ENCODE peak calls at places on chromosome 1, in nine cellular contexts. F, L, T, N, X, R, J, E and I are unnamed samples.

GRCh38 chr1:173241528-173242347 is 34.6 kb upstream of the TNFSF4 start:
- DNase-seq in F (no peak), L (no peak), T (no peak), N (no peak), X (no peak), R (no peak), J (no peak), E (no peak), I (no peak)

GRCh38 chr1:6466023-6466422 is at the start of gene TNFRSF25:
- DNase-seq in F (no peak), L (no peak), T (no peak), N (no peak), X (no peak), R (no peak), J (no peak), E (peak; percentile 54), I (no peak)

GRCh38 chr1:30338765-30339164 is 384.6 kb downstream of the MATN1 start:
- DNase-seq in F (no peak), L (no peak), T (no peak), N (no peak), X (no peak), R (no peak), J (no peak), E (no peak), I (no peak)

GRCh38 chr1:208300084-208300770 is 56.0 kb upstream of the PLXNA2 start:
- DNase-seq in F (no peak), L (no peak), T (no peak), N (no peak), X (no peak), R (no peak), J (no peak), E (no peak), I (no peak)

GRCh38 chr1:176863613-176864012 is 300.9 kb downstream of the ASTN1 start:
- DNase-seq in F (no peak), L (no peak), T (no peak), N (no peak), X (no peak), R (no peak), J (no peak), E (no peak), I (no peak)

GRCh38 chr1:86913399-86913895 is 479 bp downstream of the SELENOF start:
- DNase-seq in F (no peak), L (no peak), T (no peak), N (peak; percentile 40), X (no peak), R (no peak), J (peak; percentile 51), E (peak; percentile 38), I (no peak)

GRCh38 chr1:188782220-188782841 is 1695.3 kb downstream of the BRINP3 start:
- DNase-seq in F (no peak), L (peak; percentile 56), T (no peak), N (peak; percentile 11), X (no peak), R (no peak), J (no peak), E (no peak), I (no peak)

GRCh38 chr1:245255783-245256182 is 101.0 kb downstream of the KIF26B start:
- DNase-seq in F (no peak), L (no peak), T (no peak), N (no peak), X (no peak), R (no peak), J (no peak), E (no peak), I (no peak)

GRCh38 chr1:114559356-114559755 is 22.1 kb downstream of the BCAS2 start:
- DNase-seq in F (no peak), L (no peak), T (no peak), N (no peak), X (no peak), R (no peak), J (no peak), E (no peak), I (no peak)

GRCh38 chr1:53025034-53025777 is 36.8 kb upstream of the PODN start:
- DNase-seq in F (peak; percentile 75), L (peak; percentile 93), T (no peak), N (no peak), X (peak; percentile 72), R (peak; percentile 80), J (peak; percentile 69), E (no peak), I (peak; percentile 76)

GRCh38 chr1:212485895-212486590 is 53.3 kb downstream of the NENF start:
- DNase-seq in F (peak; percentile 74), L (peak; percentile 89), T (peak; percentile 79), N (no peak), X (peak; percentile 88), R (no peak), J (peak; percentile 88), E (no peak), I (no peak)

GRCh38 chr1:218350909-218351616 is 5.9 kb downstream of the TGFB2 start:
- DNase-seq in F (no peak), L (peak; percentile 79), T (no peak), N (no peak), X (no peak), R (no peak), J (peak; percentile 81), E (no peak), I (no peak)

GRCh38 chr1:183227963-183228649 is 42.0 kb downstream of the LAMC2 start:
- DNase-seq in F (peak; percentile 55), L (peak; percentile 61), T (no peak), N (peak; percentile 70), X (no peak), R (no peak), J (peak; percentile 52), E (peak; percentile 37), I (no peak)

GRCh38 chr1:156876281-156876680 is 15.6 kb downstream of the NTRK1 start:
- DNase-seq in F (no peak), L (no peak), T (no peak), N (no peak), X (no peak), R (no peak), J (no peak), E (no peak), I (no peak)

GRCh38 chr1:14597343-14598006 is 1.0 kb upstream of the KAZN start:
- DNase-seq in F (no peak), L (no peak), T (no peak), N (no peak), X (no peak), R (no peak), J (peak; percentile 12), E (no peak), I (no peak)

GRCh38 chr1:63448741-63449140 is 74.3 kb downstream of the ITGB3BP start:
- DNase-seq in F (no peak), L (peak; percentile 28), T (no peak), N (no peak), X (no peak), R (no peak), J (peak; percentile 58), E (no peak), I (no peak)

GRCh38 chr1:179953974-179954493 is 576 bp upstream of the CEP350 start:
- DNase-seq in F (peak; percentile 34), L (no peak), T (no peak), N (peak; percentile 32), X (no peak), R (no peak), J (peak; percentile 63), E (peak; percentile 35), I (no peak)
- TF ChIP-seq CTCF in F (no peak), L (no peak), T (peak; percentile 36), N (no peak), X (no peak), R (no peak), J (peak; percentile 39), E (peak; percentile 47), I (no peak)

GRCh38 chr1:154765970-154766369 is 104.1 kb downstream of the KCNN3 start:
- DNase-seq in F (no peak), L (peak; percentile 36), T (no peak), N (no peak), X (peak; percentile 31), R (no peak), J (peak; percentile 28), E (no peak), I (no peak)
- TF ChIP-seq CTCF in F (peak; percentile 21), L (peak; percentile 54), T (no peak), N (no peak), X (no peak), R (no peak), J (peak; percentile 52), E (no peak), I (no peak)

DNA sequence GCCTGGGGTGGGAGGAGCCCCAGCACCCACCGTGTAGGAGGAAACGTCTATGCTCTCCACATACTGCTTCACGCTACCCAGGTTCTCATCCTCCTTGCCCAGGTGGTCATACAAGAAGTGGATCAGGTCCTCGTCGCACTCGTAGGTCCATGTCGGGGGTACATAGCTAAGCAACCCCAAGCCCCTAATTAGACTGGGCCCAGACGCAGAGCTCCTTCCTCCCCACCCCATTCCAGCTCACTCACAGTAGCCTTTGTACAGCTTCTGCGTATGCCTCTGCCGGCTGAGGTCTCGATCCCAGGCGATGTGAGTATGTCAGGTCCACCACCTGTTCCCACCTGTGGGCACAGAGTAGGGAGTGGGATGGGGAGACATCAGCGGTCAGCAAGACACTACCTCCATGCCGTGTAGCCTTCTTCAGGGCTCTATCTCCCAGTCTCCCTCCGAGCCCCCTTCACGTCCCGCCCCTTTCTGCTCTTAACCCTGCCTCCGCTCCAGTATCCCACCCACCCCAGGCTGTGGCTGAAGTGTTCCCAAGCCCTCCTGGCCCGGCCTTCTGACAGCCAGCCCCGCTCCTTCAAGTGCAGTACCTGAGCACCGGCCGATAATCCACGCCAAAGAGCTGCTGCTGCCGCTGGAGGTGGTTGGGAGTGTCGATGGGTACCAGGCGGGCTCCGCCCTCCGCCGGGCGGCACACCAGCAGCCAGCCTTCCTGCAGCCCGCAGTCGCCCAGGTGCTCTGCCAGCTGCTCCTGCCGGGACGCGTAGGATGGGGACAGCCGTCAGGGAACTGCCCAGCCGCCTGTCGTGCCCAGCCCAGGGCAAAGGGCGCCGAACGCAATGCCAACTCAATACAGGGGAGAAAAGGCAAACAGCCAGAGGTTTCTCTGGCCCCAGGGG is 919 bp downstream of the HECTD3 start:
- DNase-seq in F (no peak), L (no peak), T (no peak), N (no peak), X (no peak), R (no peak), J (no peak), E (peak; percentile 33), I (no peak)
- TF ChIP-seq CTCF in F (no peak), L (no peak), T (no peak), N (no peak), X (no peak), R (no peak), J (no peak), E (no peak), I (no peak)

GRCh38 chr1:36085686-36086526 is 2.0 kb downstream of the TEKT2 start:
- DNase-seq in F (no peak), L (no peak), T (no peak), N (no peak), X (no peak), R (no peak), J (no peak), E (no peak), I (no peak)

GRCh38 chr1:36083219-36083618 is 675 bp upstream of the TEKT2 start:
- DNase-seq in F (no peak), L (no peak), T (no peak), N (no peak), X (no peak), R (no peak), J (no peak), E (no peak), I (no peak)

GRCh38 chr1:36083635-36084501 is at the start of gene TEKT2:
- DNase-seq in F (no peak), L (peak; percentile 18), T (no peak), N (peak; percentile 60), X (no peak), R (peak; percentile 44), J (no peak), E (no peak), I (no peak)

GRCh38 chr1:36085126-36085525 is 1.2 kb downstream of the TEKT2 start:
- DNase-seq in F (no peak), L (no peak), T (no peak), N (no peak), X (no peak), R (no peak), J (no peak), E (no peak), I (peak; percentile 73)

GRCh38 chr1:36084502-36085115 is 715 bp downstream of the TEKT2 start:
- DNase-seq in F (no peak), L (no peak), T (no peak), N (no peak), X (no peak), R (no peak), J (no peak), E (no peak), I (no peak)
- TF ChIP-seq CTCF in F (no peak), L (no peak), T (no peak), N (no peak), X (no peak), R (no peak), J (no peak), E (no peak), I (no peak)